ENCODE peak calls at places on chromosomes 11 and 22, in six cellular contexts. One of them, this sample, is unnamed.
A peak's percentile ranks its signal among the peaks of the same experiment; 100 is the strongest.

GRCh38 chr11:70824590-70825300 is 426.4 kb downstream of the CTTN start:
- DNase-seq in endothelial cell of umbilical vein: no peak
- DNase-seq in A549: no peak
- DNase-seq in esophagus squamous epithelium: no peak
- DNase-seq in adrenal gland: no peak
- DNase-seq in spleen: no peak
- DNase-seq in this sample: no peak

GRCh38 chr22:46561435-46561905 is 24.1 kb upstream of the CELSR1 start:
- DNase-seq in esophagus squamous epithelium: no peak
- DNase-seq in endothelial cell of umbilical vein: no peak
- DNase-seq in A549: peak; percentile 77
- DNase-seq in adrenal gland: no peak
- DNase-seq in spleen: peak; percentile 47
- DNase-seq in this sample: no peak

GRCh38 chr11:124870430-124870829 is 5.2 kb downstream of the ROBO3 start:
- DNase-seq in endothelial cell of umbilical vein: no peak
- DNase-seq in A549: no peak
- DNase-seq in esophagus squamous epithelium: no peak
- DNase-seq in spleen: no peak
- DNase-seq in adrenal gland: no peak
- DNase-seq in this sample: no peak

GRCh38 chr11:72173291-72173690 is 18.6 kb upstream of the FOLR1 start:
- DNase-seq in endothelial cell of umbilical vein: no peak
- DNase-seq in A549: no peak
- DNase-seq in adrenal gland: no peak
- DNase-seq in esophagus squamous epithelium: no peak
- DNase-seq in spleen: no peak
- DNase-seq in this sample: no peak

GRCh38 chr22:31179345-31179744 is 19.4 kb downstream of the RNF185 start:
- DNase-seq in spleen: no peak
- DNase-seq in adrenal gland: no peak
- DNase-seq in endothelial cell of umbilical vein: no peak
- DNase-seq in esophagus squamous epithelium: no peak
- DNase-seq in A549: peak; percentile 60
- DNase-seq in this sample: no peak

GRCh38 chr11:56990702-56991101 is 2.0 kb downstream of the OR5AK2 start:
- DNase-seq in adrenal gland: no peak
- DNase-seq in spleen: no peak
- DNase-seq in A549: no peak
- DNase-seq in endothelial cell of umbilical vein: no peak
- DNase-seq in esophagus squamous epithelium: no peak
- DNase-seq in this sample: no peak

GRCh38 chr11:47917643-47918369 is 62.6 kb upstream of the PTPRJ start:
- DNase-seq in spleen: peak; percentile 86
- DNase-seq in esophagus squamous epithelium: peak; percentile 40
- DNase-seq in adrenal gland: peak; percentile 95
- DNase-seq in endothelial cell of umbilical vein: peak; percentile 82
- DNase-seq in A549: peak; percentile 94
- DNase-seq in this sample: peak; percentile 77

GRCh38 chr11:124874571-124875255 is 9.5 kb downstream of the ROBO3 start:
- DNase-seq in esophagus squamous epithelium: no peak
- DNase-seq in adrenal gland: no peak
- DNase-seq in endothelial cell of umbilical vein: no peak
- DNase-seq in A549: no peak
- DNase-seq in spleen: no peak
- DNase-seq in this sample: no peak

GRCh38 chr11:74929431-74930363 is 19.2 kb downstream of the XRRA1 start:
- DNase-seq in adrenal gland: peak; percentile 77
- DNase-seq in A549: peak; percentile 91
- DNase-seq in spleen: no peak
- DNase-seq in endothelial cell of umbilical vein: peak; percentile 84
- DNase-seq in esophagus squamous epithelium: peak; percentile 25
- DNase-seq in this sample: peak; percentile 35

GRCh38 chr11:115379528-115379927 is 124.7 kb downstream of the CADM1 start:
- DNase-seq in A549: peak; percentile 28
- DNase-seq in esophagus squamous epithelium: no peak
- DNase-seq in endothelial cell of umbilical vein: no peak
- DNase-seq in spleen: no peak
- DNase-seq in adrenal gland: no peak
- DNase-seq in this sample: no peak

GRCh38 chr11:111370270-111370901 is 8.7 kb downstream of the POU2AF1 start:
- DNase-seq in adrenal gland: no peak
- DNase-seq in spleen: no peak
- DNase-seq in endothelial cell of umbilical vein: no peak
- DNase-seq in esophagus squamous epithelium: no peak
- DNase-seq in A549: no peak
- DNase-seq in this sample: no peak
- H3K27ac ChIP-seq in adrenal gland: no peak overlapping the region
- H3K27ac ChIP-seq in spleen: no peak overlapping the region
- H3K27ac ChIP-seq in endothelial cell of umbilical vein: no peak overlapping the region
- H3K27ac ChIP-seq in esophagus squamous epithelium: no peak overlapping the region
- H3K27ac ChIP-seq in A549: no peak overlapping the region
- H3K27ac ChIP-seq in this sample: no peak overlapping the region

DNA sequence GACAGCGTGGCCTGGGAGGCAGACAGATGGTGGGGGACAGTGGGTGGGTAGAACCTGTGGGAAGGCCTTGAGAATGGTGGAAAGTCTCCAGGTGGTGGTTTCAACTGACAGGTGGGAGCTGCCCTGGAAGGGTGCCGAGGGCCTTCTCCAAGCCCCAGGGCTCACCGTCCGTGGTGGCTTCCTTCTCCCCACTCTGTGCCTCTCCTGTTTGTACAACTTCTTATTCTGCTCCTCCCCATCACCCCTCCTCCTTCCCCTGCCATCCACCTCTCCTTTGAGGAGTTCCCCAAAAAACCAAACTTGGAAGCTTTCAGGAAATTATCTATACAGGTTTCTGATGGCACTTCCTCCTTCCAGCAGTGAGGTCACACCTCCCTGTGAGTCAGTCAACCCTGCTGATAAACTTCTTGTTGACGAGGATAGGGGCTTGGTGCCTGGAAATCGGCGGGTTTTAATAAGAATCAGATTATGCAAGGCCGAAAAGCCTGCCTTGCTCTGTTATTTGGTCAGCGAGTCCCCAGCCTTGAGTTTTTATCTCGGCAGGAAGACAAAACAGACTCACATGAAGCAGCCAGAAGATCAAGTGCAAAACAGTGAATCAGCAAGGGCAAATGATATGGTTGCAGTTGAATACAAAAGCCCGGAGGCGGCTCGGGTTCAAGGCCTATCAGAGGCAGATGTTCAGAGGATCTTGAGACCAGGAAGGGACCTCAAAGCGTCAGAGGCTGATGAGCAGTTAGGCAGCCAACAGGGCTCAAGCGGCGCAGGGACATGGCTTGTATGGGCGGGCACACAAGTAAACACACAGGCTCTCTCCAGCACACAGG is 9.5 kb upstream of the ST3GAL4 start:
- DNase-seq in adrenal gland: peak; percentile 97
- DNase-seq in endothelial cell of umbilical vein: peak; percentile 59
- DNase-seq in A549: no peak
- DNase-seq in esophagus squamous epithelium: no peak
- DNase-seq in spleen: peak; percentile 90
- DNase-seq in this sample: peak; percentile 82
- TF ChIP-seq POLR2A in adrenal gland: peak; percentile 50
- TF ChIP-seq POLR2A in endothelial cell of umbilical vein: no peak
- TF ChIP-seq POLR2A in A549: no peak
- TF ChIP-seq POLR2A in esophagus squamous epithelium: no peak
- TF ChIP-seq POLR2A in spleen: peak; percentile 31
- TF ChIP-seq POLR2A in this sample: no peak

GRCh38 chr11:76666408-76666807 is 4.1 kb downstream of the LRRC32 start:
- DNase-seq in endothelial cell of umbilical vein: peak; percentile 84
- DNase-seq in A549: no peak
- DNase-seq in adrenal gland: peak; percentile 62
- DNase-seq in spleen: peak; percentile 89
- DNase-seq in esophagus squamous epithelium: no peak
- DNase-seq in this sample: peak; percentile 54

GRCh38 chr11:76663912-76664440 is 6.6 kb downstream of the LRRC32 start:
- DNase-seq in spleen: peak; percentile 41
- DNase-seq in endothelial cell of umbilical vein: no peak
- DNase-seq in A549: no peak
- DNase-seq in adrenal gland: no peak
- DNase-seq in esophagus squamous epithelium: no peak
- DNase-seq in this sample: no peak

GRCh38 chr11:76664578-76665061 is 5.9 kb downstream of the LRRC32 start:
- DNase-seq in A549: no peak
- DNase-seq in endothelial cell of umbilical vein: peak; percentile 69
- DNase-seq in adrenal gland: no peak
- DNase-seq in spleen: peak; percentile 85
- DNase-seq in esophagus squamous epithelium: no peak
- DNase-seq in this sample: peak; percentile 24

GRCh38 chr11:76665921-76666351 is 4.6 kb downstream of the LRRC32 start:
- DNase-seq in esophagus squamous epithelium: no peak
- DNase-seq in spleen: peak; percentile 67
- DNase-seq in A549: no peak
- DNase-seq in adrenal gland: no peak
- DNase-seq in endothelial cell of umbilical vein: no peak
- DNase-seq in this sample: peak; percentile 19

GRCh38 chr11:76665172-76665571 is 5.4 kb downstream of the LRRC32 start:
- DNase-seq in spleen: peak; percentile 70
- DNase-seq in A549: no peak
- DNase-seq in endothelial cell of umbilical vein: no peak
- DNase-seq in adrenal gland: no peak
- DNase-seq in esophagus squamous epithelium: no peak
- DNase-seq in this sample: no peak
- H3K27ac ChIP-seq in spleen: peak overlapping the region; percentile 29
- H3K27ac ChIP-seq in A549: no peak overlapping the region
- H3K27ac ChIP-seq in endothelial cell of umbilical vein: peak overlapping the region; percentile 87
- H3K27ac ChIP-seq in adrenal gland: no peak overlapping the region
- H3K27ac ChIP-seq in esophagus squamous epithelium: peak overlapping the region; percentile 10
- H3K27ac ChIP-seq in this sample: peak overlapping the region; percentile 47

GRCh38 chr22:49824936-49825335 is 2.7 kb downstream of the BRD1 start:
- DNase-seq in spleen: no peak
- DNase-seq in adrenal gland: no peak
- DNase-seq in A549: no peak
- DNase-seq in esophagus squamous epithelium: no peak
- DNase-seq in endothelial cell of umbilical vein: no peak
- DNase-seq in this sample: no peak
- TF ChIP-seq POLR2A in spleen: no peak
- TF ChIP-seq POLR2A in adrenal gland: no peak
- TF ChIP-seq POLR2A in A549: no peak
- TF ChIP-seq POLR2A in esophagus squamous epithelium: no peak
- TF ChIP-seq POLR2A in endothelial cell of umbilical vein: no peak
- TF ChIP-seq POLR2A in this sample: no peak

GRCh38 chr11:36009469-36009868 is 65.6 kb downstream of the LDLRAD3 start:
- DNase-seq in spleen: no peak
- DNase-seq in A549: no peak
- DNase-seq in esophagus squamous epithelium: no peak
- DNase-seq in adrenal gland: no peak
- DNase-seq in endothelial cell of umbilical vein: peak; percentile 82
- DNase-seq in this sample: no peak
- H3K27ac ChIP-seq in spleen: no peak overlapping the region
- H3K27ac ChIP-seq in A549: peak overlapping the region; percentile 54
- H3K27ac ChIP-seq in esophagus squamous epithelium: peak overlapping the region; percentile 33
- H3K27ac ChIP-seq in adrenal gland: no peak overlapping the region
- H3K27ac ChIP-seq in endothelial cell of umbilical vein: peak overlapping the region; percentile 82
- H3K27ac ChIP-seq in this sample: no peak overlapping the region

GRCh38 chr11:77448269-77448668 is 25.6 kb downstream of the PAK1 start:
- DNase-seq in adrenal gland: no peak
- DNase-seq in esophagus squamous epithelium: no peak
- DNase-seq in spleen: no peak
- DNase-seq in A549: no peak
- DNase-seq in endothelial cell of umbilical vein: no peak
- DNase-seq in this sample: no peak
- TF ChIP-seq POLR2A in adrenal gland: no peak
- TF ChIP-seq POLR2A in esophagus squamous epithelium: no peak
- TF ChIP-seq POLR2A in spleen: no peak
- TF ChIP-seq POLR2A in A549: no peak
- TF ChIP-seq POLR2A in endothelial cell of umbilical vein: no peak
- TF ChIP-seq POLR2A in this sample: no peak

DNA sequence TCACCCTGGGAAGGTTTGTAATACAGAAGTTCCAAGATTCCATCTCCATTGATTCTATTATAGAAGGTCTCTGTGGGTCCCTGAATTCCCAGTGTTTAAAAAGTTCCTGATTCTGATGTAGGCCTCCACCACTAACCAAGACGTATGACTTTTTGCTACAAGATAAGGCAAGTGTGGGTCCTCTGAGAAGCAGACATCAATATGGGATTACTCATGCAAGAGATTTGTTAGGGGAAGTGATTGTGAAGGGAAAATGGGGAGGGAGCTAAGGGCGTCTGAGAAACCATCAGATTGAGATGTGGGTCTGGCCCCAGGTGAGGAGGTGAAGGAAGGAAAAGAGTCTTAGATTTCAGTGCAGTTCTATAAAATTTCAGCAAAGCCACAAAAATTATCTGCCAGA is 10.2 kb upstream of the LGR4 start:
- DNase-seq in spleen: no peak
- DNase-seq in esophagus squamous epithelium: no peak
- DNase-seq in endothelial cell of umbilical vein: no peak
- DNase-seq in adrenal gland: no peak
- DNase-seq in A549: no peak
- DNase-seq in this sample: no peak
- H3K27ac ChIP-seq in spleen: no peak overlapping the region
- H3K27ac ChIP-seq in esophagus squamous epithelium: no peak overlapping the region
- H3K27ac ChIP-seq in endothelial cell of umbilical vein: no peak overlapping the region
- H3K27ac ChIP-seq in adrenal gland: no peak overlapping the region
- H3K27ac ChIP-seq in A549: peak overlapping the region; percentile 29
- H3K27ac ChIP-seq in this sample: no peak overlapping the region

GRCh38 chr22:37581534-37581933 is 1.6 kb upstream of the LGALS2 start:
- DNase-seq in spleen: peak; percentile 84
- DNase-seq in esophagus squamous epithelium: no peak
- DNase-seq in adrenal gland: peak; percentile 79
- DNase-seq in A549: no peak
- DNase-seq in endothelial cell of umbilical vein: no peak
- DNase-seq in this sample: peak; percentile 31
- TF ChIP-seq POLR2A in spleen: no peak
- TF ChIP-seq POLR2A in esophagus squamous epithelium: no peak
- TF ChIP-seq POLR2A in adrenal gland: no peak
- TF ChIP-seq POLR2A in A549: no peak
- TF ChIP-seq POLR2A in endothelial cell of umbilical vein: no peak
- TF ChIP-seq POLR2A in this sample: no peak

This sample was measured in uterus.